ENCODE peak calls at places on chromosomes 7 and 10, in eight cellular contexts. One of them, this sample, is unnamed.

GRCh38 chr7:100789055-100789454 is 38.3 kb downstream of the EPHB4 start:
- DNase-seq in tibial nerve: no peak
- DNase-seq in K562: peak
- DNase-seq in suprapubic skin: no peak
- DNase-seq in A549: no peak
- DNase-seq in sigmoid colon: no peak
- DNase-seq in ovary: no peak
- DNase-seq in transverse colon: no peak
- DNase-seq in this sample: no peak

GRCh38 chr7:148527717-148528168 is 62.8 kb upstream of the C7orf33 start:
- DNase-seq in ovary: peak
- DNase-seq in transverse colon: peak
- DNase-seq in sigmoid colon: peak
- DNase-seq in tibial nerve: peak
- DNase-seq in K562: peak
- DNase-seq in suprapubic skin: peak
- DNase-seq in A549: peak
- DNase-seq in this sample: no peak

GRCh38 chr7:30924624-30925023 is 13.0 kb downstream of the AQP1 start:
- DNase-seq in suprapubic skin: peak
- DNase-seq in transverse colon: peak
- DNase-seq in tibial nerve: no peak
- DNase-seq in A549: no peak
- DNase-seq in ovary: no peak
- DNase-seq in sigmoid colon: no peak
- DNase-seq in K562: no peak
- DNase-seq in this sample: peak

GRCh38 chr10:116671274-116671926 is 50.6 kb downstream of the PNLIPRP2 start:
- DNase-seq in transverse colon: no peak
- DNase-seq in ovary: no peak
- DNase-seq in suprapubic skin: no peak
- DNase-seq in tibial nerve: no peak
- DNase-seq in sigmoid colon: no peak
- DNase-seq in A549: no peak
- DNase-seq in K562: no peak
- DNase-seq in this sample: no peak

GRCh38 chr7:131076032-131076431 is 251.6 kb upstream of the MKLN1 start:
- DNase-seq in transverse colon: no peak
- DNase-seq in suprapubic skin: no peak
- DNase-seq in K562: no peak
- DNase-seq in tibial nerve: no peak
- DNase-seq in sigmoid colon: no peak
- DNase-seq in ovary: no peak
- DNase-seq in A549: no peak
- DNase-seq in this sample: no peak

GRCh38 chr7:116337800-116338199 is 127.5 kb downstream of the TES start:
- DNase-seq in A549: no peak
- DNase-seq in K562: no peak
- DNase-seq in ovary: no peak
- DNase-seq in transverse colon: no peak
- DNase-seq in sigmoid colon: no peak
- DNase-seq in suprapubic skin: no peak
- DNase-seq in tibial nerve: no peak
- DNase-seq in this sample: no peak

GRCh38 chr7:31986878-31987518 is 83.2 kb downstream of the PDE1C start:
- DNase-seq in K562: no peak
- DNase-seq in A549: no peak
- DNase-seq in tibial nerve: no peak
- DNase-seq in sigmoid colon: no peak
- DNase-seq in suprapubic skin: no peak
- DNase-seq in ovary: no peak
- DNase-seq in transverse colon: no peak
- DNase-seq in this sample: no peak

GRCh38 chr7:57384380-57384779 is 65.6 kb upstream of the ZNF716 start:
- DNase-seq in suprapubic skin: no peak
- DNase-seq in sigmoid colon: no peak
- DNase-seq in transverse colon: no peak
- DNase-seq in ovary: no peak
- DNase-seq in tibial nerve: no peak
- DNase-seq in A549: no peak
- DNase-seq in K562: no peak
- DNase-seq in this sample: no peak

GRCh38 chr10:10796061-10796773 is 221.5 kb upstream of the CELF2 start:
- DNase-seq in K562: no peak
- DNase-seq in A549: no peak
- DNase-seq in sigmoid colon: no peak
- DNase-seq in suprapubic skin: no peak
- DNase-seq in transverse colon: no peak
- DNase-seq in ovary: no peak
- DNase-seq in tibial nerve: no peak
- DNase-seq in this sample: no peak

GRCh38 chr10:10794056-10794455 is 223.6 kb upstream of the CELF2 start:
- DNase-seq in A549: no peak
- DNase-seq in suprapubic skin: no peak
- DNase-seq in sigmoid colon: no peak
- DNase-seq in ovary: no peak
- DNase-seq in tibial nerve: no peak
- DNase-seq in K562: no peak
- DNase-seq in transverse colon: no peak
- DNase-seq in this sample: no peak

GRCh38 chr10:10796774-10797415 is 220.8 kb upstream of the CELF2 start:
- DNase-seq in tibial nerve: no peak
- DNase-seq in ovary: no peak
- DNase-seq in A549: no peak
- DNase-seq in sigmoid colon: no peak
- DNase-seq in suprapubic skin: no peak
- DNase-seq in transverse colon: no peak
- DNase-seq in K562: no peak
- DNase-seq in this sample: no peak

GRCh38 chr10:10792681-10793080 is 225.0 kb upstream of the CELF2 start:
- DNase-seq in transverse colon: no peak
- DNase-seq in suprapubic skin: no peak
- DNase-seq in ovary: no peak
- DNase-seq in sigmoid colon: no peak
- DNase-seq in K562: no peak
- DNase-seq in tibial nerve: no peak
- DNase-seq in A549: no peak
- DNase-seq in this sample: no peak

GRCh38 chr10:10794776-10795175 is 222.9 kb upstream of the CELF2 start:
- DNase-seq in K562: no peak
- DNase-seq in suprapubic skin: no peak
- DNase-seq in ovary: no peak
- DNase-seq in A549: no peak
- DNase-seq in tibial nerve: no peak
- DNase-seq in sigmoid colon: no peak
- DNase-seq in transverse colon: no peak
- DNase-seq in this sample: no peak
- TF ChIP-seq POLR2A in K562: no peak
- TF ChIP-seq POLR2A in suprapubic skin: no peak
- TF ChIP-seq POLR2A in ovary: no peak
- TF ChIP-seq POLR2A in A549: no peak
- TF ChIP-seq POLR2A in tibial nerve: no peak
- TF ChIP-seq POLR2A in sigmoid colon: no peak
- TF ChIP-seq POLR2A in transverse colon: no peak
- TF ChIP-seq POLR2A in this sample: no peak

DNA sequence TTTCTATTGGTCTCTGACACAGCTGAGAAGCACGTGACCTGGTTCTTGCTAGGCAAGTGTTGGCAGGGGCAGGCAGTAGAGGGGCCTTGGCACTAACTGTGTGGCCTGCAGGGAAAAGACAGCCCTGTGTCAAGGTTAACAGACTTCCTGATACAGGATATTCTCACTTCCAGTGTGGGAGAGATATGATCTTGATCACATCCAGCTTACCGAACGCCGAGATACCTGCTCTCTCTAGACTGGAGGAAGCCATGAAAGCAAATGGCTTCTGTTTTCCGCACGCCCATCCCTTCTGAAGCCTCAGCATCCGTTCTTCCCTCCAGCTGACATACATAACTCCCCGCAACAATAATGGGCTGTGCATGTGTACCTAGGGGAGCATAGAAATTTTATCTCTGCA is 79.4 kb downstream of the VSTM4 start:
- DNase-seq in tibial nerve: no peak
- DNase-seq in K562: no peak
- DNase-seq in transverse colon: no peak
- DNase-seq in A549: no peak
- DNase-seq in suprapubic skin: no peak
- DNase-seq in ovary: no peak
- DNase-seq in sigmoid colon: no peak
- DNase-seq in this sample: no peak
- TF ChIP-seq EP300 in tibial nerve: no peak
- TF ChIP-seq EP300 in K562: no peak
- TF ChIP-seq EP300 in transverse colon: no peak
- TF ChIP-seq EP300 in A549: no peak
- TF ChIP-seq EP300 in suprapubic skin: no peak
- TF ChIP-seq EP300 in ovary: no peak
- TF ChIP-seq EP300 in sigmoid colon: no peak
- TF ChIP-seq EP300 in this sample: no peak

GRCh38 chr7:92133737-92134270 is 473 bp downstream of the CYP51A1 start:
- DNase-seq in suprapubic skin: peak
- DNase-seq in transverse colon: peak
- DNase-seq in tibial nerve: peak
- DNase-seq in sigmoid colon: peak
- DNase-seq in K562: peak
- DNase-seq in A549: peak
- DNase-seq in ovary: peak
- DNase-seq in this sample: peak
- TF ChIP-seq CTCF in suprapubic skin: peak
- TF ChIP-seq CTCF in transverse colon: peak
- TF ChIP-seq CTCF in tibial nerve: peak
- TF ChIP-seq CTCF in sigmoid colon: peak
- TF ChIP-seq CTCF in K562: peak
- TF ChIP-seq CTCF in A549: peak
- TF ChIP-seq CTCF in ovary: peak
- TF ChIP-seq CTCF in this sample: peak

DNA sequence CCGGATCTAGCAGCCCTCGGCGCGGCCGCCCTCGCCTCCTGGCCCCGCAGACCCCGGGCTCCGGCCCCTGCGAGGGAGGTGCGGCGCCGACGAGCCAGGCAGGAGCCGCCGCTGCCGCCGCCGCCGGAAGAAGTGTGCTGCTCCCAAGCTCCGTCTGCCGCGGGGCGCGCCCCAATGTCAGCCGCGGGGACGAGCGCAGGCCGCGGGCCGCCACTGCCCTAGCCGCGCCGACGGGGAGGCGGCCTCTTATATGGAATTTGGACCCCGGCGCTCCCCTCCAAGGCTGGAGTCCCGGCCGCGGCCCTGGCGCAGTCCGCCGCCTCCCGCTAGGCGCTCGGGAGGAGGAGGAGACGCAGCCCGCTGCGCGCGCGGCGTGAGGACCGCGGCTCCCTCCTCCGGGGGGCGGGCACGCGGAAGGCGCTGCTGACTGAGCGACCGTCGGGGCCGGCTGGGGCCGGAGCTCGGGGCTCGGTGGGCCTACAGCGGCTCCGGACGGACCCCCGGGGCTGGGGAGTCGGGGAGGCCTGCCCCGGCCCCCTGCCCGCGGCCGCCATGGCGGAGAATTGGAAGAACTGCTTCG is at the start of gene TRIM8:
- DNase-seq in sigmoid colon: no peak
- DNase-seq in ovary: peak
- DNase-seq in transverse colon: peak
- DNase-seq in K562: peak
- DNase-seq in A549: peak
- DNase-seq in suprapubic skin: no peak
- DNase-seq in tibial nerve: no peak
- DNase-seq in this sample: no peak
- TF ChIP-seq POLR2A in sigmoid colon: no peak
- TF ChIP-seq POLR2A in ovary: no peak
- TF ChIP-seq POLR2A in transverse colon: peak
- TF ChIP-seq POLR2A in K562: no peak
- TF ChIP-seq POLR2A in A549: peak
- TF ChIP-seq POLR2A in suprapubic skin: no peak
- TF ChIP-seq POLR2A in tibial nerve: no peak
- TF ChIP-seq POLR2A in this sample: peak

GRCh38 chr10:10938676-10939075 is 79.0 kb upstream of the CELF2 start:
- DNase-seq in tibial nerve: no peak
- DNase-seq in ovary: no peak
- DNase-seq in suprapubic skin: no peak
- DNase-seq in A549: no peak
- DNase-seq in transverse colon: no peak
- DNase-seq in K562: no peak
- DNase-seq in sigmoid colon: no peak
- DNase-seq in this sample: no peak

GRCh38 chr10:10941106-10941505 is 76.6 kb upstream of the CELF2 start:
- DNase-seq in suprapubic skin: no peak
- DNase-seq in K562: no peak
- DNase-seq in A549: no peak
- DNase-seq in ovary: no peak
- DNase-seq in transverse colon: no peak
- DNase-seq in sigmoid colon: no peak
- DNase-seq in tibial nerve: no peak
- DNase-seq in this sample: no peak

GRCh38 chr10:10942441-10942840 is 75.2 kb upstream of the CELF2 start:
- DNase-seq in suprapubic skin: no peak
- DNase-seq in ovary: no peak
- DNase-seq in K562: no peak
- DNase-seq in tibial nerve: no peak
- DNase-seq in A549: no peak
- DNase-seq in transverse colon: no peak
- DNase-seq in sigmoid colon: no peak
- DNase-seq in this sample: no peak
- TF ChIP-seq EP300 in suprapubic skin: no peak
- TF ChIP-seq EP300 in ovary: no peak
- TF ChIP-seq EP300 in K562: no peak
- TF ChIP-seq EP300 in tibial nerve: no peak
- TF ChIP-seq EP300 in A549: no peak
- TF ChIP-seq EP300 in transverse colon: no peak
- TF ChIP-seq EP300 in sigmoid colon: no peak
- TF ChIP-seq EP300 in this sample: no peak

DNA sequence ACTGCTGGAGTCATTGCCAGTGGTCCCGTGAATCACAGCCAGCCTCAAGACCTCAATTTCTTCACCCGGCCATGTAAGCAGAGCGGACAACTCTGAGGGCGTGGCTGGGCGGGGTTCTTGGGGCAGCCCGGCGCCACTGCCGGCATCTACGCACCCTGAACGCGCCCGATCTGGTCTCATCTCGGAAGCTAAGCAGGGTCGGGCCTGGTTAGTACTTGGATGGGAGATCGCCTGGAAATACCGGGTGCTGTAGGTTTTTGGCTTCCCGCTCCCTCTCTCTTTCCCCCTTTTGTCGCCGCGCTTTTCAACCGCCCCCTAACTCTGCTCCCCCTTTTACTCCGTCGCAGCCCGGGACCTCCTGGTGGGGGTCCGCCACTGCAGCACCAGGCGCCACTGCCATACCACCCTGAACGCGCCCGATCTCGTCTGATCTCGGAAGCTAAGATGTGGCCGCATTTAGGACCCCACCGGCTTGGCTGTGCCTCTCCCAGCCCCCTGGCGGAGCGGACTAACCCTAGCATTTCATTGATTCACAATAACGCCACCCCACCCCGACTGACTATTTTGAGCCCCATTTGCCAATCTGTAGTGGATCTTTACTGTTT is 25.3 kb downstream of the GARIN1A start:
- DNase-seq in suprapubic skin: no peak
- DNase-seq in tibial nerve: no peak
- DNase-seq in ovary: no peak
- DNase-seq in K562: peak
- DNase-seq in sigmoid colon: peak
- DNase-seq in transverse colon: peak
- DNase-seq in A549: peak
- DNase-seq in this sample: no peak
- TF ChIP-seq CTCF in suprapubic skin: no peak
- TF ChIP-seq CTCF in tibial nerve: no peak
- TF ChIP-seq CTCF in ovary: no peak
- TF ChIP-seq CTCF in K562: peak
- TF ChIP-seq CTCF in sigmoid colon: no peak
- TF ChIP-seq CTCF in transverse colon: no peak
- TF ChIP-seq CTCF in A549: peak
- TF ChIP-seq CTCF in this sample: peak

GRCh38 chr10:105150486-105150885 is 509.4 kb downstream of the SORCS3 start:
- DNase-seq in ovary: no peak
- DNase-seq in K562: no peak
- DNase-seq in suprapubic skin: no peak
- DNase-seq in sigmoid colon: no peak
- DNase-seq in transverse colon: no peak
- DNase-seq in A549: no peak
- DNase-seq in tibial nerve: no peak
- DNase-seq in this sample: no peak
- TF ChIP-seq POLR2A in ovary: no peak
- TF ChIP-seq POLR2A in K562: no peak
- TF ChIP-seq POLR2A in suprapubic skin: no peak
- TF ChIP-seq POLR2A in sigmoid colon: no peak
- TF ChIP-seq POLR2A in transverse colon: no peak
- TF ChIP-seq POLR2A in A549: no peak
- TF ChIP-seq POLR2A in tibial nerve: no peak
- TF ChIP-seq POLR2A in this sample: no peak